ENCODE peak calls at places on chromosome 5, in six cellular contexts. L is fibroblast of lung; U is CD8-positive, alpha-beta T cell; I is SK-N-SH; N is right lobe of liver; E is right atrium auricular region. V is an unnamed sample.
A peak's percentile ranks its signal among the peaks of the same experiment; 100 is the strongest.

GRCh38 chr5:110525762-110526161 is 200.7 kb downstream of the TMEM232 start:
- DNase-seq in L (no peak), U (no peak), I (no peak), N (no peak), E (no peak), V (no peak)

GRCh38 chr5:172718527-172719114 is 52.4 kb downstream of the DUSP1 start:
- DNase-seq in L (no peak), U (no peak), I (no peak), N (no peak), E (no peak), V (no peak)

GRCh38 chr5:94793113-94793815 is 174.8 kb downstream of the SLF1 start:
- DNase-seq in L (peak; percentile 87), U (no peak), I (no peak), N (no peak), E (no peak), V (peak; percentile 69)

GRCh38 chr5:104763163-104763562 is 1200.6 kb upstream of the NUDT12 start:
- DNase-seq in L (no peak), U (no peak), I (no peak), N (no peak), E (no peak), V (no peak)

GRCh38 chr5:158013939-158014338 is 155.0 kb upstream of the CLINT1 start:
- DNase-seq in L (peak; percentile 19), U (no peak), I (no peak), N (peak; percentile 29), E (no peak), V (no peak)

GRCh38 chr5:67287795-67288194 is 91.2 kb upstream of the CD180 start:
- DNase-seq in L (peak; percentile 75), U (no peak), I (no peak), N (no peak), E (no peak), V (peak; percentile 56)

GRCh38 chr5:172837640-172838039 is 3.6 kb downstream of the ERGIC1 start:
- DNase-seq in L (no peak), U (peak; percentile 64), I (no peak), N (peak; percentile 77), E (no peak), V (no peak)

GRCh38 chr5:53425598-53426516 is 54.6 kb upstream of the FST start:
- DNase-seq in L (no peak), U (no peak), I (peak; percentile 36), N (no peak), E (no peak), V (no peak)

GRCh38 chr5:151153766-151154272 is 3.8 kb downstream of the ANXA6 start:
- DNase-seq in L (no peak), U (no peak), I (no peak), N (no peak), E (no peak), V (no peak)

GRCh38 chr5:140342287-140342686 is 4.1 kb downstream of the HBEGF start:
- DNase-seq in L (no peak), U (no peak), I (no peak), N (no peak), E (no peak), V (no peak)

GRCh38 chr5:139565411-139566305 is 4.5 kb downstream of the UBE2D2 start:
- DNase-seq in L (no peak), U (peak; percentile 60), I (no peak), N (no peak), E (no peak), V (no peak)

GRCh38 chr5:92374859-92375258 is 991.7 kb upstream of the ARRDC3 start:
- DNase-seq in L (no peak), U (no peak), I (no peak), N (no peak), E (no peak), V (no peak)

GRCh38 chr5:10467281-10468198 is 25.9 kb downstream of the ROPN1L start:
- DNase-seq in L (peak; percentile 58), U (no peak), I (no peak), N (no peak), E (no peak), V (no peak)

GRCh38 chr5:102554728-102555127 is 55.9 kb upstream of the SLCO6A1 start:
- DNase-seq in L (no peak), U (no peak), I (no peak), N (no peak), E (no peak), V (no peak)

GRCh38 chr5:14108170-14108996 is 34.8 kb upstream of the TRIO start:
- DNase-seq in L (peak; percentile 91), U (no peak), I (peak; percentile 72), N (peak; percentile 43), E (peak; percentile 71), V (no peak)

GRCh38 chr5:130992095-130992494 is 173.0 kb downstream of the HINT1 start:
- DNase-seq in L (no peak), U (no peak), I (no peak), N (no peak), E (no peak), V (peak; percentile 80)

GRCh38 chr5:144002866-144003265 is 167.6 kb downstream of the YIPF5 start:
- DNase-seq in L (no peak), U (no peak), I (no peak), N (no peak), E (no peak), V (no peak)

GRCh38 chr5:122295138-122295537 is 16.9 kb upstream of the SNCAIP start:
- DNase-seq in L (no peak), U (no peak), I (peak; percentile 13), N (no peak), E (no peak), V (no peak)

GRCh38 chr5:147286296-147286695 is 51.5 kb downstream of the STK32A start:
- DNase-seq in L (no peak), U (no peak), I (no peak), N (no peak), E (no peak), V (no peak)

GRCh38 chr5:125484272-125485002 is 738.0 kb upstream of the ZNF608 start:
- DNase-seq in L (peak; percentile 99), U (no peak), I (peak; percentile 13), N (no peak), E (peak; percentile 72), V (no peak)

GRCh38 chr5:10485142-10485795 is 43.6 kb downstream of the ROPN1L start:
- DNase-seq in L (peak; percentile 96), U (no peak), I (peak; percentile 92), N (no peak), E (peak; percentile 87), V (no peak)

GRCh38 chr5:180084638-180085561 is 13.3 kb upstream of the RNF130 start:
- DNase-seq in L (no peak), U (no peak), I (peak; percentile 53), N (no peak), E (peak; percentile 55), V (no peak)

GRCh38 chr5:1420211-1421195 is 24.7 kb downstream of the SLC6A3 start:
- DNase-seq in L (no peak), U (no peak), I (no peak), N (peak; percentile 11), E (no peak), V (no peak)

GRCh38 chr5:149666212-149666852 is 63.8 kb upstream of the PPARGC1B start:
- DNase-seq in L (peak; percentile 17), U (no peak), I (no peak), N (no peak), E (no peak), V (no peak)

GRCh38 chr5:32852535-32852934 is 141.4 kb downstream of the NPR3 start:
- DNase-seq in L (peak; percentile 79), U (no peak), I (no peak), N (peak; percentile 15), E (peak; percentile 66), V (no peak)

GRCh38 chr5:125176005-125176390 is 429.6 kb upstream of the ZNF608 start:
- DNase-seq in L (no peak), U (no peak), I (no peak), N (no peak), E (no peak), V (no peak)

GRCh38 chr5:107820339-107820880 is 149.7 kb upstream of the EFNA5 start:
- DNase-seq in L (no peak), U (no peak), I (no peak), N (no peak), E (no peak), V (no peak)

GRCh38 chr5:172791291-172791690 is 20.3 kb upstream of the DUSP1 start:
- DNase-seq in L (no peak), U (no peak), I (no peak), N (no peak), E (no peak), V (no peak)

GRCh38 chr5:125321654-125322053 is 575.2 kb upstream of the ZNF608 start:
- DNase-seq in L (no peak), U (no peak), I (no peak), N (no peak), E (no peak), V (no peak)

GRCh38 chr5:17317499-17317898 is 100.1 kb downstream of the BASP1 start:
- DNase-seq in L (no peak), U (no peak), I (no peak), N (no peak), E (no peak), V (no peak)

GRCh38 chr5:39005566-39006232 is 68.5 kb downstream of the RICTOR start:
- DNase-seq in L (peak; percentile 31), U (no peak), I (no peak), N (no peak), E (no peak), V (no peak)
- TF ChIP-seq CTCF in L (peak; percentile 24), U (no peak), I (peak; percentile 20), N (peak; percentile 50), E (peak; percentile 66), V (peak; percentile 25)

DNA sequence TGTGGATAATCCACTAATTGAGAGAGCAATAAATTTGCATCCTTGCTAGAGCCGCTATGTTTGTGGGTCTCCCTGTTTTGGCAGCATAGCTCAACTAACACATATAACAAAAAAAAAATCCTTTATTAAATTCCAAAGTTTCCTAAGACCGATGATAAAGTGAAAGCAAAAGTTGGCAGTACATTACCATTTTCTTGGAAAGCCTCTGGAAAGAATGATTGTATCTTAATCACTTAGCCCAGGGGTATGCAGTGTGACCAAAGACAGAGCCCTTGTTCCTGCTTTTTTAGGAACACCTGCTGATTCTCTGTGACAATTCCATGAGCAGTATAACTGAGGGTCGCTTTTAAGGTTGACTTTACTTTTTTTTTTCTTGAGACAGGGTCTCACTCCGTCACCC is 5.4 kb upstream of the IL7R start:
- DNase-seq in L (peak; percentile 49), U (no peak), I (no peak), N (no peak), E (no peak), V (no peak)
- H3K4me3 ChIP-seq in L (peak overlapping the region; percentile 51), U (no peak overlapping the region), I (peak overlapping the region; percentile 48), N (no peak overlapping the region), E (no peak overlapping the region), V (no peak overlapping the region)

GRCh38 chr5:42889311-42889933 is 77.7 kb upstream of the SELENOP start:
- DNase-seq in L (peak; percentile 86), U (peak; percentile 56), I (peak; percentile 57), N (peak; percentile 70), E (peak; percentile 84), V (peak; percentile 11)
- TF ChIP-seq CTCF in L (peak; percentile 91), U (peak; percentile 84), I (peak; percentile 79), N (peak; percentile 91), E (peak; percentile 93), V (peak; percentile 89)

GRCh38 chr5:39800202-39800601 is 375.4 kb upstream of the DAB2 start:
- DNase-seq in L (no peak), U (no peak), I (no peak), N (no peak), E (no peak), V (no peak)

DNA sequence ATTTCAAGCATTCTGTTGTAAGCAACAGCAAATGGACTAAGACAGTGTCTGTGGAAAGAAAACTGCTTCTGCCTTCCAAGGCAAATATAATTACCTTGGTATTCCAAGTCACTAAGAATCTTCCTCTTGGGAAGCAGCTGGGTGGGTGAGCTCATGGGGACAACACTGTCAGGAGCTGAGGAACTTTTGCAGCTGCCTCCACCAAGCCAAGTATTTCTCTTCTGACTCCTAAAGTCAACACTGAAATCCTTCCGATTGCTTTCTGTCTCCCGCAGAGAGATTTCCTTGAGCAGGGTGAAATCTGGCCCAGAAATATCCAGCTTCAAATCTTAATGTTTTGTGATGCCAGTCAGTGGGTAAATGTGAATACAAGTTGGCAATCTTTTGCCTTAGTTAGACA is 369.7 kb upstream of the DAB2 start:
- DNase-seq in L (peak; percentile 28), U (no peak), I (no peak), N (no peak), E (no peak), V (no peak)
- H3K4me3 ChIP-seq in L (no peak overlapping the region), U (no peak overlapping the region), I (no peak overlapping the region), N (no peak overlapping the region), E (no peak overlapping the region), V (no peak overlapping the region)

V was measured in BJ.